ENCODE peak calls at places on chromosomes 16 and 17, in five cellular contexts. V, C, X, G and Z are unnamed samples.

GRCh38 chr17:41026668-41027471 is at the start of gene KRTAP1-5:
- DNase-seq in V (no peak), C (no peak), X (no peak), G (no peak), Z (no peak)

GRCh38 chr17:47423406-47424295 is 99.9 kb downstream of the EFCAB13 start:
- DNase-seq in V (peak), C (no peak), X (no peak), G (no peak), Z (peak)

GRCh38 chr17:15408803-15409202 is 58.6 kb downstream of the CDRT4 start:
- DNase-seq in V (no peak), C (no peak), X (no peak), G (no peak), Z (no peak)

GRCh38 chr17:74746922-74747321 is 1.5 kb upstream of the NHERF1 start:
- DNase-seq in V (peak), C (no peak), X (no peak), G (no peak), Z (no peak)

GRCh38 chr17:44352922-44353655 is 8.0 kb downstream of the GRN start:
- DNase-seq in V (no peak), C (no peak), X (no peak), G (no peak), Z (no peak)

GRCh38 chr17:48623583-48623982 is 2.6 kb downstream of the HOXB9 start:
- DNase-seq in V (no peak), C (no peak), X (no peak), G (no peak), Z (no peak)

GRCh38 chr17:59366773-59367656 is 35.6 kb downstream of the YPEL2 start:
- DNase-seq in V (no peak), C (no peak), X (no peak), G (no peak), Z (no peak)

GRCh38 chr17:488993-489757 is 136.6 kb upstream of the RPH3AL start:
- DNase-seq in V (peak), C (no peak), X (peak), G (no peak), Z (peak)

GRCh38 chr17:48646183-48647102 is 20.3 kb upstream of the HOXB9 start:
- DNase-seq in V (peak), C (no peak), X (no peak), G (no peak), Z (peak)

GRCh38 chr17:45889579-45889978 is 4.8 kb upstream of the MAPT start:
- DNase-seq in V (peak), C (no peak), X (no peak), G (no peak), Z (no peak)

GRCh38 chr17:77963441-77963840 is 4.9 kb downstream of the TNRC6C start:
- DNase-seq in V (peak), C (no peak), X (no peak), G (no peak), Z (no peak)

GRCh38 chr16:55012362-55012761 is 81.7 kb downstream of the IRX5 start:
- DNase-seq in V (no peak), C (no peak), X (no peak), G (no peak), Z (no peak)

GRCh38 chr16:65075877-65076276 is 46.0 kb downstream of the CDH11 start:
- DNase-seq in V (no peak), C (no peak), X (no peak), G (no peak), Z (no peak)

GRCh38 chr17:39270923-39271322 is 45.2 kb upstream of the STAC2 start:
- DNase-seq in V (no peak), C (no peak), X (no peak), G (no peak), Z (no peak)

GRCh38 chr17:5506307-5506706 is 19.9 kb downstream of the MIS12 start:
- DNase-seq in V (no peak), C (no peak), X (no peak), G (no peak), Z (no peak)

GRCh38 chr16:58462997-58463891 is 36.7 kb upstream of the NDRG4 start:
- DNase-seq in V (peak), C (no peak), X (no peak), G (no peak), Z (no peak)

GRCh38 chr17:77344038-77344437 is 203.3 kb downstream of the SEC14L1 start:
- DNase-seq in V (no peak), C (no peak), X (no peak), G (no peak), Z (no peak)

GRCh38 chr16:2858245-2859025 is 465 bp upstream of the PRSS22 start:
- DNase-seq in V (no peak), C (no peak), X (no peak), G (no peak), Z (no peak)

GRCh38 chr16:85412911-85413520 is 200.1 kb upstream of the GSE1 start:
- DNase-seq in V (no peak), C (no peak), X (no peak), G (no peak), Z (peak)

GRCh38 chr17:62105861-62106260 is 40.8 kb upstream of the MED13 start:
- DNase-seq in V (no peak), C (no peak), X (no peak), G (no peak), Z (no peak)

GRCh38 chr16:87855852-87856715 is 13.2 kb downstream of the SLC7A5 start:
- DNase-seq in V (no peak), C (no peak), X (no peak), G (no peak), Z (no peak)

GRCh38 chr17:63398680-63399079 is 47.4 kb downstream of the CYB561 start:
- DNase-seq in V (no peak), C (no peak), X (no peak), G (no peak), Z (no peak)

GRCh38 chr16:68272501-68273209 is 8.3 kb downstream of the SLC7A6 start:
- DNase-seq in V (no peak), C (no peak), X (no peak), G (no peak), Z (no peak)

GRCh38 chr17:79832211-79833109 is 6.8 kb downstream of the CBX4 start:
- DNase-seq in V (peak), C (no peak), X (no peak), G (no peak), Z (no peak)

GRCh38 chr17:69539781-69540319 is 125.4 kb downstream of the MAP2K6 start:
- DNase-seq in V (no peak), C (no peak), X (no peak), G (no peak), Z (no peak)

GRCh38 chr16:24729967-24730815 is 740 bp downstream of the TNRC6A start:
- DNase-seq in V (peak), C (peak), X (no peak), G (no peak), Z (no peak)